ENCODE peak calls at places on chromosomes 1 and 21, in six cellular contexts. H is iPS DF 19.7, N is H9, T is Ammon's horn, K is MCF 10A, S is endothelial cell. G is an unnamed sample.

GRCh38 chr1:239239529-239239928 is 146.8 kb upstream of the CHRM3 start:
- DNase-seq in T (no peak), K (no peak), S (no peak), H (no peak), N (no peak), G (no peak)

GRCh38 chr1:225156254-225156653 is 226.8 kb downstream of the DNAH14 start:
- DNase-seq in T (no peak), H (no peak), S (no peak), N (no peak), K (peak), G (no peak)

GRCh38 chr1:103106426-103107321 is 1.6 kb downstream of the COL11A1 start:
- DNase-seq in T (peak), K (peak), H (no peak), N (peak), S (peak), G (peak)

GRCh38 chr1:3895279-3895950 is 4.7 kb downstream of the C1orf174 start:
- DNase-seq in K (no peak), S (no peak), N (no peak), T (no peak), H (no peak), G (no peak)

GRCh38 chr21:31403596-31404333 is 59.7 kb upstream of the TIAM1 start:
- DNase-seq in H (no peak), K (no peak), S (no peak), T (no peak), N (no peak), G (no peak)

GRCh38 chr1:7454052-7454815 is 316.9 kb upstream of the VAMP3 start:
- DNase-seq in N (peak), H (no peak), S (peak), T (peak), K (no peak), G (peak)

GRCh38 chr1:41038110-41038509 is 16.6 kb upstream of the SLFNL1 start:
- DNase-seq in S (no peak), T (no peak), N (no peak), H (no peak), K (no peak), G (no peak)

GRCh38 chr1:89671775-89672488 is 39.0 kb downstream of the LRRC8C start:
- DNase-seq in H (no peak), S (no peak), K (peak), N (no peak), T (no peak), G (no peak)

GRCh38 chr1:154431586-154432373 is 26.6 kb downstream of the IL6R start:
- DNase-seq in T (no peak), H (no peak), S (no peak), K (peak), N (no peak), G (no peak)

GRCh38 chr1:16402742-16403141 is 34.5 kb downstream of the SPATA21 start:
- DNase-seq in N (no peak), S (no peak), T (no peak), H (no peak), K (no peak), G (no peak)

GRCh38 chr1:161801955-161802354 is 35.8 kb downstream of the ATF6 start:
- DNase-seq in N (peak), S (no peak), K (no peak), T (peak), H (peak), G (peak)

GRCh38 chr1:234396092-234396491 is 22.8 kb downstream of the COA6 start:
- DNase-seq in N (no peak), K (no peak), S (no peak), H (no peak), T (peak), G (no peak)

GRCh38 chr1:171751208-171751607 is 9.3 kb upstream of the VAMP4 start:
- DNase-seq in T (no peak), S (no peak), N (no peak), K (no peak), H (no peak), G (no peak)

GRCh38 chr1:40877681-40878080 is 15.5 kb upstream of the CITED4 start:
- DNase-seq in N (no peak), S (no peak), T (no peak), H (no peak), K (peak), G (no peak)

GRCh38 chr1:114015075-114015474 is 35.8 kb downstream of the OLFML3 start:
- DNase-seq in H (no peak), T (no peak), S (no peak), K (peak), N (no peak), G (no peak)

G was measured in WTC11.